ENCODE peak calls at places on chromosomes 2 and 18, in five cellular contexts. O is AG04449, C is esophagus muscularis mucosa, Z is endothelial cell, Q is body of pancreas. G is an unnamed sample.

GRCh38 chr2:126637393-126637792 is 18.6 kb upstream of the GYPC start:
- DNase-seq in Q (no peak), C (no peak), O (no peak), Z (no peak), G (no peak)

GRCh38 chr2:99775585-99775984 is 285.8 kb upstream of the REV1 start:
- DNase-seq in C (no peak), Z (no peak), O (peak), Q (no peak), G (no peak)

GRCh38 chr2:207854484-207855386 is 85.0 kb upstream of the FZD5 start:
- DNase-seq in Z (no peak), C (no peak), Q (no peak), O (peak), G (no peak)

GRCh38 chr2:67234443-67234842 is 162.7 kb upstream of the ETAA1 start:
- DNase-seq in O (no peak), C (no peak), Q (peak), Z (no peak), G (no peak)

GRCh38 chr2:96260404-96261260 is 5.2 kb downstream of the TMEM127 start:
- DNase-seq in C (no peak), Z (peak), O (peak), Q (peak), G (no peak)

GRCh38 chr2:120861576-120862191 is 126.0 kb downstream of the GLI2 start:
- DNase-seq in O (no peak), Q (no peak), C (no peak), Z (no peak), G (no peak)

GRCh38 chr2:166917433-166917832 is 29.2 kb downstream of the XIRP2 start:
- DNase-seq in C (no peak), Q (no peak), O (no peak), Z (no peak), G (no peak)

GRCh38 chr2:175022923-175023322 is 17.7 kb upstream of the CHN1 start:
- DNase-seq in O (no peak), Q (no peak), Z (no peak), C (no peak), G (no peak)

GRCh38 chr18:63676526-63676925 is 14.8 kb upstream of the SERPINB3 start:
- DNase-seq in C (no peak), O (no peak), Z (peak), Q (no peak), G (no peak)

GRCh38 chr18:54222922-54223567 is 1.4 kb downstream of the MBD2 start:
- DNase-seq in Q (no peak), Z (no peak), O (no peak), C (no peak), G (no peak)

GRCh38 chr2:72144746-72145657 is 2.7 kb downstream of the CYP26B1 start:
- DNase-seq in O (no peak), C (peak), Z (peak), Q (no peak), G (peak)

GRCh38 chr2:135701442-135701841 is 40.2 kb upstream of the UBXN4 start:
- DNase-seq in Z (no peak), C (no peak), Q (no peak), O (peak), G (no peak)

DNA sequence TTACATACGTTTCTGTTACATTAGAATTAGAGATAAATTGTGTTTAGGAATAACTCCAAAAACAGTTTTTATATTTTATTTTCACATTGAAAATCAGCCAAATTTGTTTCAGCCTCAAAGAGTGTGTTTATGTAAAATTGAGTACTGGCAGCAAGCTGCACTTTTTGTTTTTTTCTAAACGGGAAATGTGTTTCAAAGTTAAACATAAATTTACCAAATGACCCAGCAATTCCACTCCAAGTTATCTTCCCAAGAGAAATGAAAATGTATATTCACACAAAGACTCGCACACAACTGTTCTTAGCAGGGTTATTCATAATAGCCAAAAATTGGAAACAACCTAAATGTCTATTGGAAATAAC is 9.4 kb downstream of the ALPK2 start:
- DNase-seq in C (no peak), Z (no peak), O (no peak), Q (no peak), G (no peak)
- TF ChIP-seq CTCF in C (no peak), Z (no peak), O (no peak), Q (no peak), G (no peak)

DNA sequence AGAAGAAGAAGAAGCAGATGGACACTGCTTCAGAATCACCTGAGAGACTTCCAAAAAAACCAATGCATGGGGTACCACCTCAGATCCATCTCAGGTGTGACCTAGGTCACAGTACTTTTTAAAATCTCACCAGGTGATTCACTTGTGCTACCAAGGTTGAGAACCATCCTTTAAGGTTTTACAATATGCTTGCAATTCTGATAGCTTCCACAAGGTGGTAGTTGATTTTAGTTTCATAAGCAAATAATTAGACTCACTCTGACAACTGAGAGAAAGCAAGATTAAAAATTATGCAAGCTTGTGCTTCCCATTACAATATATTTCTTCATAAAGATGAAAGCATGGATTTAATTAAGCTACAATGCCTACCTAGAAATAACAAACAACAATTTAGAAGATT is 355.1 kb downstream of the EN1 start:
- DNase-seq in Z (no peak), C (no peak), Q (no peak), O (no peak), G (no peak)
- TF ChIP-seq CTCF in Z (peak), C (no peak), Q (peak), O (no peak), G (no peak)

DNA sequence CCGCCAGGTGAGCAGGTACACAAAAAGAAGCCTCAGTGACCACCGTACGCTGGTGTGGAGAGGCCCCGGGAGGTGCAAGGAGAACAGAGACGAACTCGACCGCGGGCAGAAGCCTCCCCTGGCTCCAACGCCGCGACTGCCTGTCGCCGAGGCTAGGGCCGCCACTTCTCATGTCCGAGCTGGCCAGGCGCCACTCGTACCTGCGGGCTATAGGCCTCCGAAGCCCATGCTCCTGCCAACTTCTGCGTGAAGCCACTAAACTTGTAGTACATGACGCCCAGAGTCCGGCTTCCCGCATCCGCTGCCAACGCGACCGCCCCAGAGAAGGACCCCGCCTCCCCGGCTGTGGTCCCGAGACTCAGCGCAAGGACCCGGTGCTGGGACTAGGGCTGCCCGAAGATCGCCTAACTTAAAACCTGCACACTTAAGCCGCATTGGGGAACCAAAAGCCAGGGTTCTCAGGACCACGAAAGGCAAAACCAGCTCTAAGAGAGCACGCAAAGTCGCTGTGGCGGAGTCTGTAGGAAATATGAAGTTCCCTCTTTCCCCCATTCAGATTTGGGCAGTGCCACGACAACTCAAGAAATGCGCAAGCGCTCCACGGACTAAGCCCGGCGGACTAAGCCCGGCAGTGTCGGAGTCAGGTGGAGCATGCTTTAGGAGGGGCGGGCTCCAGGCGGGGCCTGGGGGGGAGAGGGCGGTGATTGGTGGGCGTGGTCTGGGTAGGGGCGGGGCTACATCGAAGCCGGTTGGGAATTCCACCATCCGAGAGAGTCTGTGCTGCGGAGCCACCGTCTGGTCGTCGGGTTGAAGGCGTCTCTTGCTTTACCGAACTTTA is at the start of gene COX7A2L:
- DNase-seq in O (peak), C (peak), Z (peak), Q (peak), G (peak)
- TF ChIP-seq CTCF in O (peak), C (peak), Z (no peak), Q (peak), G (peak)

GRCh38 chr2:80496770-80497169 is 192.2 kb upstream of the LRRTM1 start:
- DNase-seq in C (no peak), O (peak), Q (no peak), Z (no peak), G (no peak)

GRCh38 chr2:80501874-80502624 is 197.5 kb upstream of the LRRTM1 start:
- DNase-seq in Q (no peak), C (no peak), O (no peak), Z (no peak), G (no peak)

DNA sequence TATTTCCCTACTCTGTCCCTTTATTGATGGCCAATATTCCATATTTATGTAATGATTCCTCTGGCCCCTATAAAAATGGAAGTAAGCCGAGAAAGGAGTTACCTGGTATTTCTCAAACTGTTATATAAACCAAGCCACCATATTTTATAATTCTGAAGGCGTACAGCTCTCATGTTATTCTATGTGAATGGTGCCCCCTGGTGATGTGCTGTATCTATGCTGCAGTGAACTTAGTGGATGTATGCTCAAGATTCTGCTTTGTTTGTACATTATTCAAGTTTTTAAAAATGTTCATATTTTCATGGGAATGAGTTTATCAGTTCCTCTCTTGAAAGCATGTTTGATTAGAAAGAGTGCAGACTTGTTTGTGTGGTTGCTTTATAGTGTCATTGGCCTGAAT is 194.5 kb upstream of the LRRTM1 start:
- DNase-seq in C (no peak), Q (no peak), O (no peak), Z (peak), G (no peak)
- TF ChIP-seq CTCF in C (no peak), Q (no peak), O (peak), Z (peak), G (peak)

GRCh38 chr18:8279348-8279747 is 329.9 kb upstream of the RAB12 start:
- DNase-seq in Q (no peak), O (no peak), C (no peak), Z (no peak), G (no peak)

GRCh38 chr18:8279931-8280330 is 329.3 kb upstream of the RAB12 start:
- DNase-seq in O (no peak), Z (no peak), C (no peak), Q (peak), G (no peak)

GRCh38 chr18:8272254-8272653 is 337.0 kb upstream of the RAB12 start:
- DNase-seq in Q (no peak), Z (no peak), O (no peak), C (no peak), G (no peak)

GRCh38 chr18:8277270-8277669 is 332.0 kb upstream of the RAB12 start:
- DNase-seq in O (no peak), C (no peak), Q (no peak), Z (no peak), G (no peak)
- TF ChIP-seq CTCF in O (no peak), C (no peak), Q (no peak), Z (no peak), G (no peak)

GRCh38 chr2:14826518-14826917 is 194.0 kb downstream of the LRATD1 start:
- DNase-seq in Q (no peak), O (no peak), Z (no peak), C (no peak), G (no peak)

GRCh38 chr2:14828223-14828622 is 195.7 kb downstream of the LRATD1 start:
- DNase-seq in Q (no peak), O (no peak), Z (no peak), C (no peak), G (no peak)

GRCh38 chr2:14827226-14828023 is 194.9 kb downstream of the LRATD1 start:
- DNase-seq in O (no peak), Q (no peak), Z (no peak), C (no peak), G (no peak)

DNA sequence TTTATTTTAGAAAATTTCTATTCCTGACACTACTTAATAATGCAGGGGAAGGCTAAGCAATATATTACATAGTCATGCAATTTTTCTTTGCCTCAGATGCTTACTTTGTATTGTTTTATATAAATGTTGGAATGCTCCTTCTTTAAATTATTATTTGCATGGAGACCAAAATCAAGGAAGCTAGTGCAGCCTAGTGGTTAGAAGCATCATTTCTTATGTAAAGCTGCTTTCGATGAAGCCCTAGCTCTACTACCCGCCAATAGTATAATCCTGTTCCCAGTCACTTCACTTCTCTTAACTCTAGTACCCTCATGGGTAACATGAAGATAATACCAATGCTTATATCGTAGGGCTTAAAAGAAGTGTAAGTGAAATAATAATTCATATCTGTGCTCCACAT is 198.9 kb downstream of the LRATD1 start:
- DNase-seq in O (no peak), Z (no peak), C (no peak), Q (no peak), G (no peak)
- TF ChIP-seq CTCF in O (no peak), Z (no peak), C (no peak), Q (peak), G (no peak)

GRCh38 chr2:206230060-206230890 is 44.2 kb upstream of the ZDBF2 start:
- DNase-seq in Z (no peak), Q (no peak), C (no peak), O (no peak), G (peak)
- TF ChIP-seq CTCF in Z (no peak), Q (no peak), C (no peak), O (no peak), G (peak)

GRCh38 chr2:98488252-98488651 is 43.6 kb downstream of the INPP4A start:
- DNase-seq in Q (no peak), O (no peak), Z (no peak), C (no peak), G (no peak)

GRCh38 chr2:98487101-98487805 is 42.6 kb downstream of the INPP4A start:
- DNase-seq in Q (no peak), O (no peak), C (no peak), Z (no peak), G (no peak)

GRCh38 chr2:98492441-98492840 is 47.8 kb downstream of the INPP4A start:
- DNase-seq in C (no peak), Z (no peak), O (no peak), Q (no peak), G (no peak)

GRCh38 chr2:98487806-98488189 is 43.1 kb downstream of the INPP4A start:
- DNase-seq in Z (peak), C (no peak), Q (peak), O (no peak), G (no peak)

GRCh38 chr2:98489971-98490962 is 45.6 kb downstream of the INPP4A start:
- DNase-seq in Q (no peak), Z (no peak), C (no peak), O (no peak), G (no peak)
- TF ChIP-seq CTCF in Q (no peak), Z (no peak), C (no peak), O (no peak), G (no peak)

GRCh38 chr2:179842498-179843153 is 18.8 kb downstream of the ZNF385B start:
- DNase-seq in Q (no peak), O (no peak), C (no peak), Z (peak), G (no peak)
- TF ChIP-seq CTCF in Q (no peak), O (peak), C (peak), Z (peak), G (peak)

G was measured in osteocyte.